ENCODE peak calls at places on chromosomes 11 and 22, in nine cellular contexts. D is upper lobe of right lung; S is stomach; C is breast epithelium; A is transverse colon; V is brain microvascular endothelial cell; O is tibial artery; U is CD8-positive, alpha-beta memory T cell; F is gastrocnemius medialis. R is an unnamed sample.

GRCh38 chr11:74778581-74778980 is 29.9 kb downstream of the RNF169 start:
- DNase-seq in C (no peak), F (no peak), V (no peak), O (no peak), D (no peak), A (no peak), U (no peak), S (no peak), R (no peak)

GRCh38 chr11:28808771-28809170 is 700.6 kb downstream of the METTL15 start:
- DNase-seq in C (no peak), V (no peak), O (no peak), D (no peak), F (no peak), A (no peak), S (no peak), U (no peak), R (no peak)

GRCh38 chr22:46058591-46059519 is 81.9 kb upstream of the WNT7B start:
- DNase-seq in F (no peak), U (no peak), O (peak; percentile 24), S (peak; percentile 25), D (peak; percentile 66), V (no peak), A (peak; percentile 9), C (peak; percentile 24), R (no peak)

GRCh38 chr11:12415567-12415966 is 38.2 kb downstream of the PARVA start:
- DNase-seq in V (no peak), A (no peak), C (no peak), F (no peak), D (no peak), O (no peak), U (no peak), S (no peak), R (no peak)

GRCh38 chr11:36296925-36297604 is 977 bp downstream of the PRR5L start:
- DNase-seq in O (no peak), V (peak; percentile 58), A (peak; percentile 67), D (no peak), C (no peak), U (no peak), F (no peak), S (no peak), R (no peak)

GRCh38 chr11:103862827-103863213 is 173.6 kb upstream of the DDI1 start:
- DNase-seq in S (no peak), D (no peak), C (no peak), A (no peak), O (no peak), F (no peak), U (no peak), V (no peak), R (no peak)

GRCh38 chr11:34623463-34623862 is 2.6 kb downstream of the EHF start:
- DNase-seq in A (no peak), D (no peak), V (no peak), C (no peak), S (no peak), O (no peak), F (no peak), U (no peak), R (no peak)

GRCh38 chr11:40187092-40187403 is 1272.4 kb downstream of the LRRC4C start:
- DNase-seq in D (no peak), V (no peak), O (no peak), F (no peak), C (no peak), A (no peak), U (no peak), S (no peak), R (no peak)

GRCh38 chr11:68792400-68792955 is 41.2 kb upstream of the TESMIN start:
- DNase-seq in S (no peak), D (no peak), U (no peak), C (no peak), F (no peak), V (peak; percentile 19), A (no peak), O (no peak), R (no peak)

GRCh38 chr22:43526951-43527350 is 115.1 kb downstream of the MPPED1 start:
- DNase-seq in S (no peak), O (no peak), D (no peak), F (no peak), A (no peak), V (no peak), U (no peak), C (no peak), R (no peak)

GRCh38 chr11:88482871-88483301 is 145.3 kb upstream of the CTSC start:
- DNase-seq in V (no peak), O (no peak), F (no peak), C (no peak), U (no peak), S (no peak), A (no peak), D (no peak), R (no peak)

GRCh38 chr22:30305906-30306628 is 16.8 kb upstream of the CASTOR1 start:
- DNase-seq in F (no peak), S (no peak), O (no peak), D (no peak), U (peak; percentile 73), A (no peak), C (no peak), V (no peak), R (no peak)

GRCh38 chr11:21806982-21807749 is 385.7 kb upstream of the ANO5 start:
- DNase-seq in D (no peak), U (no peak), A (no peak), S (no peak), C (no peak), F (no peak), V (no peak), O (no peak), R (no peak)

GRCh38 chr11:24848857-24849256 is 352.0 kb downstream of the LUZP2 start:
- DNase-seq in O (no peak), S (no peak), A (no peak), D (no peak), F (no peak), U (no peak), C (no peak), V (no peak), R (no peak)

GRCh38 chr11:24842308-24842707 is 345.5 kb downstream of the LUZP2 start:
- DNase-seq in D (no peak), A (no peak), C (no peak), U (no peak), F (no peak), O (no peak), V (no peak), S (no peak), R (no peak)

DNA sequence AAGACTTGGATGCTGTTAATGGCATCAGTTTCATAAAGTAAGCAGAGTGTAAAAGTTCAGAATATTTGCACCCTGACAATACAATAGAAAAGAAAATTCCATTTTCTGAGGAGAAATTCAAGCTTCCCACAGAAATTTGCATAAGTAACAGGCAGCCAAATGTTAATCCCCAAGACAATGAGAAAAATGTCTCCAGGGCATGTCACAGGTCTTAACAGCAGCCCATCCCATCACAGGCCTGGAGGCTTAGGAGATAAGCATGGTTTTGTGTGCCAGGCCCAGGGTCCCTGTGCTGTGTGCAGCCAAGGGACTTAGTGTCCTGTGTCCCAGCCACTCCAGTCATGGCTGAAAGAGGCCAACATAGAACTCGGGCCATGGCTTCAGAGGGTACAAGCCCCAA is 347.6 kb downstream of the LUZP2 start:
- DNase-seq in V (no peak), O (no peak), S (no peak), A (no peak), C (no peak), U (no peak), F (no peak), D (no peak), R (no peak)
- H3K27ac ChIP-seq in V (no peak overlapping the region), O (no peak overlapping the region), S (no peak overlapping the region), A (no peak overlapping the region), C (no peak overlapping the region), U (no peak overlapping the region), F (no peak overlapping the region), D (no peak overlapping the region), R (no peak overlapping the region)

DNA sequence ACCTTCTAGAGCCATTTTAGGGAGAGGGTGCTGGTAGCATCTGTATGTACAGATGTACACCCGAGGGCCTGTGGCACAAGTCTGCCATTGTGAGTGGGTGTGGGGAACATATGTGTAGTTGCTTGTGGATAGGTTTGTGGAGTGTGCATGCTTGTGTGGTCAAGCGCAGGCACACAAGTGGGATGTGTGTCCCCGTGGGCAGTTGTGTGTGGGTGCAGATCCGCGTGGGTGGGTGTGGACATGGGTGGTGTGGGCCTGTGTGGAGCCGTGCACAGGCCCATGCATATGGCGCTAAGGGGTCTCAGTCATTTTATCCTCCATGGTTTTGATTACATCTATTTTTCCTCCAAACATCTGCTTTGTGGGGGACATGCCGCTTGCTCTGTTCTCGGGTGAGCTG is 28.8 kb downstream of the ALX4 start:
- DNase-seq in O (no peak), A (no peak), C (no peak), U (no peak), S (no peak), D (no peak), F (no peak), V (no peak), R (no peak)
- H3K27ac ChIP-seq in O (no peak overlapping the region), A (no peak overlapping the region), C (no peak overlapping the region), U (no peak overlapping the region), S (no peak overlapping the region), D (no peak overlapping the region), F (no peak overlapping the region), V (no peak overlapping the region), R (no peak overlapping the region)

DNA sequence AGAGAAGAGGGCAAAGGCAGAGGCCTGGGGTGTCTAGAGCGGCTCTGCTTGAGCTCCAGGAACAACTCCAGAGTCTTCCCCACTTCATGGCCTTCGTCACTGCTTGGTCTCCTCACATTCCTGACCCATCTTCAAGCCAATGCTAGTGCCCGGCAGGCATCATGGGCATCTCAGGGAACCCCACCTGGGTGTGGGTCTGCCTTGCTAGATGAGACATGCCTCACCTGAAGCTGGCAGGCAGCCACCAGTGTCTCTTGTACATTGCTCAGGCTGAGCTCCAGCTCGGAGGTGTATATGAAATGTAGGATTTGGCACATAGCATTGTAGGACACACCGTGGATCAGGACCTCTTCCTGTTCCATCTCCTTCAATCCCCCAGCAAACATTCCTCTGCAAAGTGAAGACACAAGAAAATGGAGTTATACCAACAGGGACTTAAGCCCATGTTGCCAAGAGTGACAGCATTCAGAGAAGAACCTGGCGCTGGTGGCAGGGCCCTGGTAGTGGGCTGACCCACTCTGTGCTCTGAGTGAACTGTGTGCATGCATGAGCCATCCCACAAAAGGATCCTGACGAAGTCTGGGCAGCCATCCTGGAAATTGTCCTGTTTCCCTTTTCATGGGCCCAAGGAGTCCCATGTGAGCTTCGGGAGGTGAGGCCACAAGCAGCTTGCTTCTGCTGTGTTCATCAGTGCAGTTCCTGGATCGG is 24.3 kb downstream of the KLHL22 start:
- DNase-seq in O (no peak), U (no peak), F (no peak), A (no peak), C (no peak), S (no peak), D (no peak), V (no peak), R (no peak)
- H3K27ac ChIP-seq in O (no peak overlapping the region), U (no peak overlapping the region), F (no peak overlapping the region), A (no peak overlapping the region), C (no peak overlapping the region), S (no peak overlapping the region), D (no peak overlapping the region), V (no peak overlapping the region), R (no peak overlapping the region)

DNA sequence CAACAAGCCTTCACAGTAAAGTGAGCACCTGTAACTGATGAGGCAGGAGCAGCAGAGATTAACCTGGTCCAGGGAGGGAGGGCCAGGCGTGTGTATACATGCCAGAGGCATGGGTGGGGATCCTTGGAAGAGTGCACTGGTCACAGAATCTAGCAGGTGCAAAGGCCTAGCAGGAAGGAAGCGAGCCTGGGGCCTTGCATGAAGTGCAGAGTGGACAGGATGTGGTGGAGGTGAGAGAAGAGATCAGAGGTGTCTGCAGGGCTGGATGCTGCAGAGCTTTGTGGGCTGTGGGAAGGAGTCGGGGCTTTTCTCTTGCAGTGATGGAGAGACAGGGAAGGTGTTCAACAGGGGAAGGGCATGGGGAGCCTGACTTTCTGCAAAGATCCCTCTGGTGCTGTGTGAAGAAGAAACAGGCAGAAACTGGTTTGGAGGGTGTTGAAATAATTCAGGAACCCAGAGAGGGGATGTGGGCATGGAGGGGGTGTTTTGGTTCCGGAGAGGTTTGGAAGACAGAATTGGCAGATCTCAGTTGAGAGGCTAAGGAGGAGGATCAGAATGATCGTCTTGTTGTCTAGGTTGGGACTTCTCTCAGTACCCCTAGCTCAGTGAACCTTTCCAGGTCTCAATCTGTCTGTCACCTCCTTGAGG is 2.6 kb upstream of the TPST2 start:
- DNase-seq in C (no peak), S (peak; percentile 26), O (no peak), V (no peak), D (no peak), A (peak; percentile 63), F (no peak), U (peak; percentile 79), R (no peak)
- H3K27ac ChIP-seq in C (no peak overlapping the region), S (no peak overlapping the region), O (no peak overlapping the region), V (no peak overlapping the region), D (no peak overlapping the region), A (peak overlapping the region; percentile 17), F (no peak overlapping the region), U (peak overlapping the region; percentile 52), R (no peak overlapping the region)